ENCODE peak calls at places on chromosomes 12 and 14, in seven cellular contexts. E is keratinocyte, T is heart left ventricle, L is heart right ventricle, M is astrocyte, V is stomach, N is sigmoid colon. P is an unnamed sample. For H3K4me1, the result is how much of the 10 kb centered on the place peaks cover.

GRCh38 chr14:102835959-102836358 is 58.7 kb downstream of the TRAF3 start:
- DNase-seq in L (no peak), N (no peak), M (no peak), V (no peak), E (no peak), T (no peak), P (no peak)

GRCh38 chr12:31325524-31325875 is 450 bp downstream of the SINHCAF start:
- DNase-seq in T (peak), M (no peak), E (no peak), N (no peak), L (no peak), V (peak), P (peak)

GRCh38 chr14:64294672-64295413 is 672 bp upstream of the ESR2 start:
- DNase-seq in T (peak), E (no peak), V (peak), M (peak), N (peak), L (peak), P (peak)

GRCh38 chr14:70888681-70889175 is 18.5 kb upstream of the PCNX1 start:
- DNase-seq in N (no peak), V (no peak), T (no peak), E (peak), M (peak), L (no peak), P (no peak)

GRCh38 chr14:37116933-37117844 is 55.2 kb downstream of the SLC25A21 start:
- DNase-seq in V (no peak), N (no peak), L (no peak), E (no peak), T (no peak), M (peak), P (no peak)

GRCh38 chr12:57952766-57953165 is 11.4 kb downstream of the ATP23 start:
- DNase-seq in L (no peak), M (no peak), T (no peak), V (no peak), E (no peak), N (no peak), P (no peak)

GRCh38 chr14:54818201-54819133 is 84.2 kb downstream of the GCH1 start:
- DNase-seq in L (no peak), M (peak), T (no peak), E (no peak), V (no peak), N (no peak), P (no peak)

GRCh38 chr12:66600805-66601392 is 78.0 kb downstream of the GRIP1 start:
- DNase-seq in L (no peak), M (no peak), T (no peak), V (no peak), E (no peak), N (no peak), P (no peak)

GRCh38 chr12:46264057-46264456 is 4.8 kb downstream of the SLC38A1 start:
- DNase-seq in V (no peak), N (no peak), E (no peak), L (no peak), M (peak), T (no peak), P (no peak)

GRCh38 chr14:36506732-36507614 is 13.1 kb downstream of the NKX2-1 start:
- DNase-seq in T (no peak), L (no peak), E (no peak), M (no peak), N (no peak), V (no peak), P (no peak)

DNA sequence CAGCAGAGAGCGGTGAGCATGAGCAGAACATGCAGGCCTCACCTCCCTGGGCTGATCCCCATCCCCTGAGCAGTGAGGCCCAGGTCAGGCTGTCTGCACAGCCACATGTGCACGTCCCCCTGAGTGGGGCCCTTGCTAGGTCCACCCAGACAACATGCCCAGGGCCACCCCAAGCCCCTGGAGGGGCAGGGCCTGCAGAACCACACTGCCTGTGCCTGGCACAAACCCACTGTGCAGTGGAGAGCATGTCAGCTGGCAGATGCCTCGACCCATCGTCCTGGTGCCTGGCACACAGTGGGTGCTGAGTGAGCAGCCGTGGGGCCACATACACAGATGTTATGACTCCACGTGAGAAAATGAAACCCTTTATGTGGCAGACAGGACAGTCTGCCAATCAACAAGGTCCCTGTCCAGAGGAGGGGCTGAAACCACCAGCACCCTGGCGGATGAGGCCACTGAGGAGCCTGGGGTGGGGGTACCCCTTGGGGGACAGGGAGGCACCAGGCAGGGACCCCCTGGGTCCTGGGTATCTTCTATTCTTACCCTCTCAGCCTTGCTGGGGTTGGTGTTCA is 8.3 kb downstream of the ANHX start:
- DNase-seq in V (no peak), N (no peak), L (no peak), T (no peak), E (no peak), M (no peak), P (no peak)
- H3K27ac ChIP-seq in V (no peak), N (no peak), L (no peak), T (no peak), E (no peak), M (no peak), P (no peak)

GRCh38 chr12:68359669-68360068 is 27.5 kb upstream of the MDM1 start:
- DNase-seq in N (no peak), E (no peak), T (no peak), L (no peak), M (no peak), V (no peak), P (no peak)
- H3K4me3 ChIP-seq in N (no peak), E (no peak), T (no peak), L (no peak), M (no peak), V (no peak), P (no peak)

DNA sequence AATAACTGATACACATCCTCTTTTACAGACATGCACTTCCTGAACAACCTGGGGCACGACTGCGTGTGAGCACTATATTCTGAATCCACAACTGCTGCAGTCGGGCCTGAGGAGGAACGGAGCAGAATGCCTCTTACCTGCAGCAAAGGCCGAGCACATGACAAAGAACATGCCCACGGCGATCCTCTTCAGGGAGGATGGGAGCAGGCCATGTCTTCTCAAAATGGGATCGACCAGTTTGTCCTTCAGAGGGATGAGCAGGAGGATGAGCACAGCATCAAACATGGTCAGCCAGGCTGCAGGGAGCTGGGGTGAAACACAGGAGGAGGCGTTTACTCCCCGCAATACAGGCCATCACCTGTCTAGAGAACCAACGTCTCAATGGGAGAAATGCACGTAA is 15.1 kb downstream of the SLC15A4 start:
- DNase-seq in L (no peak), N (peak), M (no peak), E (no peak), V (peak), T (no peak), P (no peak)
- H3K4me1 ChIP-seq in L (under half), N (under half), M (under half), E (under half), V (under half), T (under half), P (under half)

GRCh38 chr12:89477633-89478279 is 46.8 kb downstream of the GALNT4 start:
- DNase-seq in V (no peak), T (no peak), L (no peak), E (no peak), N (no peak), M (no peak), P (no peak)

GRCh38 chr12:89476232-89476631 is 48.4 kb downstream of the GALNT4 start:
- DNase-seq in T (no peak), E (no peak), M (no peak), N (no peak), L (no peak), V (no peak), P (no peak)

GRCh38 chr12:89476889-89477288 is 47.7 kb downstream of the GALNT4 start:
- DNase-seq in L (no peak), E (no peak), V (no peak), M (no peak), T (no peak), N (no peak), P (no peak)

GRCh38 chr12:89474615-89475014 is 50.0 kb downstream of the GALNT4 start:
- DNase-seq in E (no peak), T (no peak), M (no peak), V (no peak), N (no peak), L (no peak), P (no peak)

DNA sequence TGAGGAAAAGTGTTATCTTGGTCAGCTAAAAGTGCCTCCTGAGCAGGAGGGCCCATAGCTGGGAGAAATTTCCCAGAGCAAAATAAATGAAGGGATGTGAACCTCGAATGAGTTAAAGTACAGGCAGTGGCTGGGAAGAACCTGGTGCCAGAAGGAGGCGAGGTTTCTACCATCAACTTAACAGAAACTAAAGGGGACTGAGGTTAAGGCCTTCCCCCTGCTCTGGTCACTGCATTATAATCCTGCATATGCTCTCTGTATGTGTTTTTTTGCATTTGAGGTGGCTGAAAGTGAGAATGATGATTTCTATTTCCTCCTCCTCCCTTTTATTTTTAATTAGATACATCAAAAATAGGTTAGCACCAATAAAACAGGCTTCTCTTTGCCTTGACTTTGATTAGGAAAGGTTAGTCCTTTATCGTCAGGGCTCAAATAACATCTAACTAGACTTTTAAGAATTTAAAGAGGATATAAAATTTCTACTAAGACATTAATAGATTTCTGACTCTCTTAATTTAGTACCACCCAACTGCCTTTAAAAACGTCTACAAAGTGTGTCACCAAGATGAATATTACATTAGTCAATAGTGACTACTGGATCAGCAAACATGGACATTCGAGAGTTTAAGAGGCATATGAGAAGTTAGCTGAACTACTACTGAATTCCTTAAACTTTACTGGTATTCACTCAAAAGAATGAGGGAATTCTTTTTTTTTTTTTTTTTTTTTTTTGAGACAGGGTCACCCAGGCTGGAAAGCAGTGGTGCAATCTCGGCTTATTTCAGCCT is 49.2 kb downstream of the GALNT4 start:
- DNase-seq in T (no peak), E (no peak), V (no peak), L (no peak), M (no peak), N (no peak), P (no peak)
- H3K27ac ChIP-seq in T (no peak), E (no peak), V (no peak), L (no peak), M (no peak), N (no peak), P (no peak)

GRCh38 chr12:104478396-104479140 is 21.8 kb downstream of the CHST11 start:
- DNase-seq in E (no peak), N (no peak), T (no peak), V (no peak), M (no peak), L (no peak), P (no peak)

GRCh38 chr12:104480012-104480411 is 23.3 kb downstream of the CHST11 start:
- DNase-seq in M (no peak), N (no peak), L (no peak), V (no peak), T (no peak), E (no peak), P (no peak)

GRCh38 chr12:104480826-104481457 is 24.2 kb downstream of the CHST11 start:
- DNase-seq in E (no peak), N (peak), V (peak), L (peak), T (peak), M (peak), P (peak)

GRCh38 chr12:104477812-104478388 is 21.2 kb downstream of the CHST11 start:
- DNase-seq in N (no peak), M (no peak), E (no peak), V (no peak), T (no peak), L (no peak), P (no peak)

DNA sequence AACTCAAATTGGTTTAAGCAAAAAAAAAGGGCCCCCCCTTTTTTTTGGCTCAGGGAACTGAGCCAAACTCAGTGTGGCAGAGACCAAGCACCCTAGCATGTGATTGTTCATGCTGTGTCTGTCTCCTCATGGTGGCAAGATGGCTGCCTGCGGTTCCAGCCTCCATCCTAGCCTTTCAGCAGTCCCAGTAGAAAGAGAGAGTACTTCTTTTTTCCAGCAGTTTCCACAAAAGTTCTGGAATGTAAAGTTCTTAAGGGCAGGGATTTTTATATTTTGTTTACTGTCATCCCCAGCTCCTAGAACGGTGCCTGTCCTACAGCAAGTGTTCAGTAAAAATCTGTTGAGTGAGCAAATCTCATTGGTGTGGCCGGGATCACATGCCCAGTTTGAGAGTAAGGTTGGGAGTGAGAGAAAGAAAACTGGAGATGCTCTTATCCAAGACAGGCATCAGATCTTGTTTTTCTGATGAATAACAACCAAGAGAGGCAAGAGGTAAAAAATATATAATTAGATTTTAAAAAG is 22.5 kb downstream of the CHST11 start:
- DNase-seq in T (no peak), M (no peak), V (no peak), E (no peak), N (no peak), L (no peak), P (no peak)
- H3K4me3 ChIP-seq in T (no peak), M (no peak), V (no peak), E (no peak), N (no peak), L (no peak), P (no peak)

DNA sequence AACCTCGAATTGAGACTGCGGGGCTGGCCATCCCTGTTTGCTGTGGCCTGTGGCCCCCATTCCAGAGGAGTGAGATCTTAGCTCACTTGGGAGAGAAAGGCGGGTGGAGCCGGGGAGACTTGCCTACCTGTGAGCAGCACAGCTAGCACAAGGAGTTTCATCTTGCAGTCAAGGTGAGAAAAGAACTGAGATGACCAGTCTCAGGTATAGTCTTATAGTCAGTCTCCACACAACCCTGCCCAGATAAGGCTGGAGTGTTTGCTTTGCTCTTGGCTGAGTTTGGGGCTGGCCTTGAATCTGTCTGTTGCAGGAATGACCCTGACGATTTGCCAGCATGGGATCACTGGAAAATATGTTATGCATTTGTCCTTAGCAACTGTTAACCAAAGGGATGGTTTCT is at the start of gene PLA2G1B:
- DNase-seq in V (peak), L (no peak), M (no peak), N (no peak), E (no peak), T (no peak), P (no peak)
- H3K4me1 ChIP-seq in V (under half), L (under half), M (under half), N (under half), E (under half), T (under half), P (under half)

GRCh38 chr12:4355150-4355842 is 24.2 kb downstream of the FGF23 start:
- DNase-seq in T (no peak), L (no peak), M (no peak), V (no peak), E (no peak), N (no peak), P (no peak)
- H3K27ac ChIP-seq in T (no peak), L (peak), M (no peak), V (no peak), E (no peak), N (no peak), P (peak)

GRCh38 chr12:123764109-123764508 is 2.0 kb downstream of the DNAH10 start:
- DNase-seq in M (no peak), T (no peak), N (no peak), E (no peak), V (no peak), L (no peak), P (no peak)

GRCh38 chr12:123762715-123763052 is 583 bp downstream of the DNAH10 start:
- DNase-seq in M (no peak), E (no peak), V (no peak), L (no peak), N (peak), T (no peak), P (no peak)

GRCh38 chr12:123761841-123762714 is at the start of gene DNAH10:
- DNase-seq in V (no peak), T (no peak), N (peak), E (no peak), M (peak), L (no peak), P (peak)

GRCh38 chr12:123765504-123766035 is 3.5 kb downstream of the DNAH10 start:
- DNase-seq in N (no peak), E (no peak), M (no peak), T (no peak), L (no peak), V (no peak), P (no peak)

DNA sequence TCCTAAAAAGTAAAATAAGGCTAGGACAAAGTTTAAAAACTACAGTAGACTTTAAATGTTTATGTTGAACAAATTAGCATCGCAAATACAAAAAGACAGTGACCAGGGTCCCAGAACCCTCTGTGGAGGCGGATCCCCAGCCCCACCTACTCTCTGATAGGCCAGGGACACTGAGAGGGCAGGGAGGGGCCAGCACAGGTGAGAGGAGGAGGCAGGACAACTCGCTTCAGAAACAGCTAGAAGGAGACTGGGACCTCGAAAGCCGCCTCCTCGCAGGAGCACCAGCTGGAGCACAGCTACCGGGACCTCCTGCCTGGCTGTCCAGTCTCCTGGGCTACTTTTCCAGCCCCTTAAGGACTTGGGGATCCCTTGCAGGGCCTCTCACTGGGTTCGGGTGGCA is 992 bp downstream of the DNAH10 start:
- DNase-seq in E (no peak), M (no peak), N (peak), T (no peak), L (no peak), V (no peak), P (no peak)
- H3K4me3 ChIP-seq in E (no peak), M (no peak), N (no peak), T (no peak), L (no peak), V (no peak), P (no peak)